ENCODE peak calls at places on chromosomes 12 and 14, in eight cellular contexts. B, J, G, C, T, D, O and K are unnamed samples.

GRCh38 chr14:103256406-103256805 is 77.6 kb upstream of the EIF5 start:
- DNase-seq in B (no peak), J (no peak), G (no peak), C (no peak), T (no peak), D (no peak), O (no peak), K (no peak)

GRCh38 chr12:53999596-54000104 is 311 bp upstream of the HOXC9 start:
- DNase-seq in B (no peak), J (no peak), G (peak; percentile 93), C (peak; percentile 57), T (no peak), D (no peak), O (no peak), K (no peak)

GRCh38 chr14:30820674-30821073 is 53.7 kb upstream of the COCH start:
- DNase-seq in B (no peak), J (no peak), G (no peak), C (no peak), T (no peak), D (no peak), O (no peak), K (no peak)

GRCh38 chr12:76422154-76422877 is 74.1 kb upstream of the BBS10 start:
- DNase-seq in B (no peak), J (no peak), G (peak; percentile 43), C (no peak), T (no peak), D (peak; percentile 4), O (no peak), K (no peak)

GRCh38 chr14:32256606-32257005 is 53.5 kb upstream of the RNU6-8 start:
- DNase-seq in B (no peak), J (no peak), G (peak; percentile 49), C (no peak), T (peak; percentile 33), D (no peak), O (peak; percentile 25), K (no peak)

GRCh38 chr12:9971158-9971557 is at the start of gene CLEC12A:
- DNase-seq in B (no peak), J (no peak), G (no peak), C (no peak), T (no peak), D (no peak), O (no peak), K (no peak)

GRCh38 chr12:67141405-67142018 is 127.6 kb upstream of the CAND1 start:
- DNase-seq in B (no peak), J (no peak), G (no peak), C (no peak), T (no peak), D (no peak), O (no peak), K (no peak)

GRCh38 chr14:56208520-56208919 is 90.3 kb downstream of the PELI2 start:
- DNase-seq in B (no peak), J (no peak), G (no peak), C (no peak), T (no peak), D (no peak), O (no peak), K (no peak)

GRCh38 chr14:68359862-68360552 is 432.9 kb downstream of the ZFP36L1 start:
- DNase-seq in B (no peak), J (peak; percentile 63), G (peak; percentile 45), C (peak; percentile 86), T (peak; percentile 44), D (peak; percentile 41), O (peak; percentile 28), K (no peak)

GRCh38 chr14:99634443-99634842 is 10.5 kb upstream of the HHIPL1 start:
- DNase-seq in B (no peak), J (no peak), G (no peak), C (no peak), T (no peak), D (no peak), O (no peak), K (no peak)

GRCh38 chr14:100539319-100539645 is 47.9 kb downstream of the BEGAIN start:
- DNase-seq in B (no peak), J (no peak), G (no peak), C (no peak), T (no peak), D (no peak), O (no peak), K (no peak)

GRCh38 chr12:197347-197746 is 16.6 kb downstream of the SLC6A12 start:
- DNase-seq in B (no peak), J (no peak), G (no peak), C (no peak), T (no peak), D (no peak), O (no peak), K (no peak)

GRCh38 chr12:45989277-45989856 is 1.0 kb downstream of the SCAF11 start:
- DNase-seq in B (peak; percentile 80), J (peak; percentile 68), G (peak; percentile 75), C (no peak), T (peak; percentile 81), D (no peak), O (peak; percentile 58), K (no peak)

GRCh38 chr14:67853207-67853606 is 33.6 kb downstream of the RAD51B start:
- DNase-seq in B (no peak), J (no peak), G (no peak), C (no peak), T (no peak), D (no peak), O (no peak), K (no peak)

GRCh38 chr12:132211811-132212210 is 67.6 kb downstream of the NOC4L start:
- DNase-seq in B (no peak), J (no peak), G (no peak), C (no peak), T (no peak), D (no peak), O (no peak), K (peak; percentile 29)

GRCh38 chr12:131438874-131439273 is 272.0 kb upstream of the SFSWAP start:
- DNase-seq in B (no peak), J (peak; percentile 17), G (no peak), C (no peak), T (no peak), D (no peak), O (no peak), K (no peak)

GRCh38 chr12:105324704-105325103 is 5.8 kb upstream of the C12orf75 start:
- DNase-seq in B (no peak), J (no peak), G (peak; percentile 25), C (no peak), T (no peak), D (no peak), O (no peak), K (no peak)

GRCh38 chr12:633731-634130 is 29.5 kb downstream of the NINJ2 start:
- DNase-seq in B (no peak), J (no peak), G (peak; percentile 18), C (no peak), T (no peak), D (no peak), O (no peak), K (no peak)

GRCh38 chr14:67784244-67784823 is 32.1 kb downstream of the ZFYVE26 start:
- DNase-seq in B (no peak), J (no peak), G (no peak), C (no peak), T (no peak), D (no peak), O (no peak), K (no peak)

GRCh38 chr14:53791116-53791515 is 165.5 kb downstream of the BMP4 start:
- DNase-seq in B (no peak), J (no peak), G (no peak), C (no peak), T (no peak), D (no peak), O (no peak), K (no peak)

GRCh38 chr14:34685819-34686428 is 28.5 kb downstream of the CFL2 start:
- DNase-seq in B (no peak), J (no peak), G (no peak), C (no peak), T (no peak), D (no peak), O (no peak), K (no peak)

GRCh38 chr12:109169262-109169661 is 52.9 kb downstream of the ACACB start:
- DNase-seq in B (no peak), J (no peak), G (no peak), C (no peak), T (no peak), D (no peak), O (no peak), K (no peak)

GRCh38 chr14:77108753-77109152 is 10.7 kb downstream of the CIPC start:
- DNase-seq in B (peak; percentile 30), J (no peak), G (no peak), C (no peak), T (no peak), D (no peak), O (no peak), K (no peak)

DNA sequence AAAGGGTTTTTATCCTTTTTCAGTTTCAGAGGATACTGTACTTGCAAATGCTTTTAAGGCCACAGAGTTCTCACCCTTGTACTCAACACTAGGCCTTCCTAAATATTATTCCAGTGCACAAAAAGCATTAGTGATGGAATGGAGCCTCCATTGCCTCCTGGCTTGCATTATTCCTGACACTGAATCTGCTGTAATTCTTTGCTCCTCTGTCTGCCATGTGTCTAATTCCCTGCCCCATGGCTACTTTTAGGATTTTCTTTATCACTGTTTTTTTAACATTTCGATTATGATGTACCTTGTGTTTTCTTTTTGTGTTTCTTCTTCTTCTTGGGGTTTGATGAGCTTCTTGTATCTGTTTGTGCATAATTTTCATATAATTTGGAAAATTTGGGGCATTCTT is 29.5 kb downstream of the SUSD6 start:
- DNase-seq in B (no peak), J (no peak), G (no peak), C (no peak), T (no peak), D (no peak), O (no peak), K (no peak)
- H3K4me1 ChIP-seq in B (peaks cover 51% of the 10 kb centered on the region), J (peaks cover 97% of the 10 kb centered on the region), G (peaks cover 19% of the 10 kb centered on the region), C (peaks cover 76% of the 10 kb centered on the region), T (peaks cover 30% of the 10 kb centered on the region), D (peaks cover 28% of the 10 kb centered on the region), O (peaks cover 24% of the 10 kb centered on the region), K (peaks cover 59% of the 10 kb centered on the region)

GRCh38 chr12:52213541-52214420 is 19.3 kb upstream of the KRT7 start:
- DNase-seq in B (peak; percentile 49), J (peak; percentile 84), G (peak; percentile 85), C (peak; percentile 91), T (peak; percentile 84), D (peak; percentile 82), O (peak; percentile 96), K (no peak)
- H3K36me3 ChIP-seq in B (no peaks in the 10 kb centered on the region), J (no peaks in the 10 kb centered on the region), G (no peaks in the 10 kb centered on the region), C (no peaks in the 10 kb centered on the region), T (no peaks in the 10 kb centered on the region), D (no peaks in the 10 kb centered on the region), O (no peaks in the 10 kb centered on the region), K (no peaks in the 10 kb centered on the region)

GRCh38 chr12:52120951-52121847 is 41.7 kb downstream of the SMIM41 start:
- DNase-seq in B (no peak), J (no peak), G (no peak), C (no peak), T (no peak), D (no peak), O (peak; percentile 25), K (no peak)
- H3K4me1 ChIP-seq in B (peaks cover 76% of the 10 kb centered on the region), J (peaks cover 53% of the 10 kb centered on the region), G (no peaks in the 10 kb centered on the region), C (peaks cover 18% of the 10 kb centered on the region), T (no peaks in the 10 kb centered on the region), D (no peaks in the 10 kb centered on the region), O (peaks cover 21% of the 10 kb centered on the region), K (no peaks in the 10 kb centered on the region)

DNA sequence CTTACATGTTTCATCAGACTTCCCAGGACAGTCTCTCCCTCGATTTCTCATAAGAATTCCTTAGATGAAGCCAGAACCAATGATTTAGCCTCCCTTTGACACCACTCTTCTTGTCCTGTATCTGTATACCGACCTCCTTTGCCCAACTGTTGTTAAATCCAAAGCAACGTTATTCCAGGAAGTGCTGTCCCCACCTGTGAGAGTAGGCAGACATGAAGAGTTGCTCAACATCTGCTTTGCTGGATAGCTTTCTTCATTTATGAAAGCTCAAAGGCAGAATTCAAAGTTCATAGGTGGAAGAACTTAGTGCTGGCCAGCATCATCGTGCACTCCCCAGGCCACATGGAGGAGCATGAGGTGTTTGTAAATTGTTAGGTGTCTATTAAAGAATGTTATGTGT is 55.6 kb downstream of the GTF2A1 start:
- DNase-seq in B (peak; percentile 8), J (no peak), G (no peak), C (no peak), T (no peak), D (peak; percentile 33), O (no peak), K (no peak)
- H3K36me3 ChIP-seq in B (no peaks in the 10 kb centered on the region), J (no peaks in the 10 kb centered on the region), G (no peaks in the 10 kb centered on the region), C (no peaks in the 10 kb centered on the region), T (no peaks in the 10 kb centered on the region), D (no peaks in the 10 kb centered on the region), O (no peaks in the 10 kb centered on the region), K (no peaks in the 10 kb centered on the region)